ENCODE peak calls at places on chromosome 3, in ten cellular contexts. K is HepG2; O is pancreas; N is hepatocyte; B is CD8-positive, alpha-beta memory T cell; E is left lung; Y is psoas muscle; L is osteoblast; M is CD4-positive, alpha-beta T cell; U is H9. C is an unnamed sample.

GRCh38 chr3:111803123-111803593 is 55.9 kb upstream of the PHLDB2 start:
- DNase-seq in M (no peak), U (no peak), B (no peak), K (no peak), O (no peak), N (peak; percentile 35), E (no peak), Y (peak; percentile 85), L (peak; percentile 86), C (no peak)

GRCh38 chr3:69113536-69113935 is 8.9 kb downstream of the LMOD3 start:
- DNase-seq in E (no peak), U (no peak), N (no peak), K (no peak), O (no peak), B (no peak), Y (no peak), M (no peak), L (no peak), C (no peak)

GRCh38 chr3:166296179-166296783 is 459.1 kb upstream of the BCHE start:
- DNase-seq in B (no peak), U (no peak), Y (no peak), N (no peak), O (no peak), K (no peak), E (no peak), L (no peak), M (no peak), C (no peak)

GRCh38 chr3:46705751-46706572 is 4.8 kb downstream of the TMIE start:
- DNase-seq in N (peak; percentile 48), B (no peak), Y (peak; percentile 52), M (no peak), K (no peak), E (peak; percentile 67), O (peak; percentile 48), L (peak; percentile 94), U (no peak), C (no peak)

GRCh38 chr3:160973067-160973466 is 132.1 kb downstream of the B3GALNT1 start:
- DNase-seq in E (no peak), O (no peak), U (no peak), B (no peak), N (no peak), M (no peak), L (no peak), K (no peak), Y (no peak), C (no peak)

GRCh38 chr3:153927107-153927506 is 194.1 kb upstream of the ARHGEF26 start:
- DNase-seq in U (no peak), N (peak; percentile 38), O (no peak), K (no peak), B (no peak), Y (no peak), L (no peak), E (no peak), M (no peak), C (no peak)

GRCh38 chr3:150965436-150965835 is 7.1 kb downstream of the CLRN1 start:
- DNase-seq in U (no peak), B (no peak), M (no peak), O (no peak), N (no peak), Y (no peak), L (no peak), K (no peak), E (no peak), C (no peak)

GRCh38 chr3:124246949-124247348 is 255.0 kb upstream of the ROPN1 start:
- DNase-seq in L (no peak), Y (no peak), B (no peak), O (no peak), K (peak; percentile 43), M (no peak), E (no peak), N (peak; percentile 27), U (no peak), C (peak; percentile 49)

GRCh38 chr3:141570068-141570467 is 83.2 kb downstream of the RASA2 start:
- DNase-seq in O (no peak), E (no peak), L (no peak), Y (no peak), N (no peak), B (no peak), M (no peak), K (no peak), U (no peak), C (no peak)

GRCh38 chr3:11770477-11771381 is 76.0 kb downstream of the TAMM41 start:
- DNase-seq in O (peak; percentile 69), N (peak; percentile 94), B (peak; percentile 78), Y (peak; percentile 54), E (no peak), L (peak; percentile 94), U (peak; percentile 95), M (peak; percentile 72), K (peak; percentile 83), C (peak; percentile 65)

GRCh38 chr3:194440756-194441155 is 41.7 kb upstream of the GP5 start:
- DNase-seq in M (no peak), Y (no peak), E (no peak), N (no peak), O (no peak), L (no peak), U (no peak), K (no peak), B (no peak), C (no peak)
- H3K27ac ChIP-seq in M (no peak overlapping the region), Y (no peak overlapping the region), E (no peak overlapping the region), N (no peak overlapping the region), O (no peak overlapping the region), L (no peak overlapping the region), U (no peak overlapping the region), K (no peak overlapping the region), B (no peak overlapping the region), C (no peak overlapping the region)

DNA sequence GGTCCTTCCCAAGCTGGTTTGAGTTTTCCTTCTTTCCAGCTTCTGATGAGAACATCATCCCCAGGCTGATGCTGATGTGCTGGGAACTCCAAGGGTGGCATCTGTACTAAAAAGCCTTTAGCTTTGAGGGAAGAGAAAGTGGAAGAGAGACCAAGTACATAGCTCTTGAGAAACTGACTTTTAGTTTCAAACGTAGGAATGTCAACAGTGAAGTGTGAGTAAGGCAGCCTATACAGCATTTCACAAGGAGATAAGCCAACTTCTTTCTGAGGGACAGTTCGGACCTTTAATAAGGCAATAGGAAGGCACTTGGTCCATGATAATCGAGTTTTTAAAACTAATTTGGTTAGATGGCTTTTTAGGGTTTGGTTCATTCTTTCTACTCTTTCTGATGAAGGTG is 53.7 kb downstream of the DLG1 start:
- DNase-seq in M (no peak), E (no peak), L (no peak), Y (no peak), U (no peak), O (no peak), K (no peak), B (no peak), N (no peak), C (no peak)
- H3K9me3 ChIP-seq in M (peaks cover 50% of the 10 kb centered on the region), E (peaks cover 79% of the 10 kb centered on the region), L (peaks cover 19% of the 10 kb centered on the region), Y (peaks cover 37% of the 10 kb centered on the region), U (peaks cover 7% of the 10 kb centered on the region), O (no peaks in the 10 kb centered on the region), K (peaks cover 36% of the 10 kb centered on the region), B (peaks cover 28% of the 10 kb centered on the region), N (peaks cover 10% of the 10 kb centered on the region), C (no peaks in the 10 kb centered on the region)

GRCh38 chr3:193502871-193503270 is 51.8 kb downstream of the ATP13A4 start:
- DNase-seq in B (no peak), L (no peak), U (no peak), K (no peak), Y (no peak), N (no peak), M (no peak), O (no peak), E (peak; percentile 61), C (no peak)

GRCh38 chr3:193498195-193498594 is 56.5 kb downstream of the ATP13A4 start:
- DNase-seq in M (no peak), E (no peak), L (no peak), U (no peak), K (no peak), B (no peak), N (no peak), O (no peak), Y (no peak), C (no peak)

GRCh38 chr3:193496658-193497057 is 58.0 kb downstream of the ATP13A4 start:
- DNase-seq in O (no peak), E (no peak), L (no peak), Y (no peak), B (no peak), U (no peak), K (no peak), M (no peak), N (no peak), C (no peak)

GRCh38 chr3:193499801-193500485 is 54.8 kb downstream of the ATP13A4 start:
- DNase-seq in M (no peak), L (no peak), E (no peak), O (no peak), B (no peak), N (no peak), U (no peak), K (no peak), Y (no peak), C (no peak)

DNA sequence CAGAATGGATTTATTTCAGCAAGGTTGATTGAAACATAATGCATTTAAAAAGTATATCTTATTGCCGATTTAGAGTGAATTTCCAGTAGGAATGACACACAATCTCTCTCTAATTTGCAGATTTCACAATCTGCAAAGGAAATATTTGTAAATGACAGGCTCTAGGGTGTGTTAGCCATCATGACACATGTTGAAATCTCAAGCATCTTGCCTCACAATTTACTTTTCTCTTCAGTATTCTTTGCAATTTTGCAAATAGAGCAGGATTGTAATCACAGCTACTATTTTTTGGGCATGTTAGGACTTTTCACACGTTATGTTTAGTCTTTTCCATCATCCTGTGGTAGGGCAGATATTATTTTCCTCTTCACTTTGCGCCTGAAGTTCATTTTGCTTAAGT is 55.5 kb downstream of the ATP13A4 start:
- DNase-seq in Y (no peak), B (no peak), U (no peak), N (no peak), E (no peak), K (no peak), O (no peak), L (no peak), M (no peak), C (no peak)
- H3K27ac ChIP-seq in Y (no peak overlapping the region), B (no peak overlapping the region), U (no peak overlapping the region), N (peak overlapping the region; percentile 1), E (peak overlapping the region; percentile 54), K (no peak overlapping the region), O (no peak overlapping the region), L (no peak overlapping the region), M (no peak overlapping the region), C (no peak overlapping the region)

GRCh38 chr3:29976871-29977270 is 629.5 kb upstream of the TGFBR2 start:
- DNase-seq in O (no peak), Y (no peak), K (no peak), L (no peak), M (no peak), N (no peak), U (no peak), B (no peak), E (no peak), C (no peak)

GRCh38 chr3:29978036-29978435 is 628.4 kb upstream of the TGFBR2 start:
- DNase-seq in E (no peak), N (no peak), K (no peak), U (no peak), Y (no peak), O (no peak), M (no peak), L (no peak), B (no peak), C (no peak)

GRCh38 chr3:29977360-29977759 is 629.0 kb upstream of the TGFBR2 start:
- DNase-seq in N (no peak), L (no peak), O (no peak), B (no peak), K (no peak), E (no peak), Y (no peak), U (no peak), M (no peak), C (no peak)

GRCh38 chr3:29972594-29972993 is 633.8 kb upstream of the TGFBR2 start:
- DNase-seq in N (no peak), U (no peak), O (no peak), B (no peak), L (no peak), Y (no peak), M (no peak), K (no peak), E (no peak), C (no peak)

GRCh38 chr3:29973763-29974162 is 632.6 kb upstream of the TGFBR2 start:
- DNase-seq in U (no peak), Y (no peak), E (no peak), B (no peak), K (no peak), N (no peak), M (no peak), L (no peak), O (no peak), C (no peak)
- H3K9me3 ChIP-seq in U (peaks cover 7% of the 10 kb centered on the region), Y (peaks cover 3% of the 10 kb centered on the region), E (peaks cover 5% of the 10 kb centered on the region), B (no peaks in the 10 kb centered on the region), K (no peaks in the 10 kb centered on the region), N (no peaks in the 10 kb centered on the region), M (no peaks in the 10 kb centered on the region), L (no peaks in the 10 kb centered on the region), O (no peaks in the 10 kb centered on the region), C (no peaks in the 10 kb centered on the region)

C was measured in WERI-Rb-1.